ENCODE peak calls at places on chromosomes 13 and 19, in nine cellular contexts. E, J, Q, P, N, R, X, D and M are unnamed samples.

GRCh38 chr19:5343848-5344247 is 3.2 kb upstream of the PTPRS start:
- DNase-seq in X (no peak), E (no peak), D (no peak), N (no peak), R (no peak), P (no peak), Q (no peak), J (peak), M (no peak)

GRCh38 chr13:60090579-60090978 is 73.1 kb downstream of the DIAPH3 start:
- DNase-seq in P (no peak), D (no peak), N (no peak), X (no peak), E (no peak), R (no peak), Q (no peak), J (peak), M (no peak)

GRCh38 chr19:10712041-10712440 is 5.8 kb upstream of the DNM2 start:
- DNase-seq in N (no peak), J (no peak), P (no peak), R (no peak), E (peak), D (no peak), X (no peak), Q (no peak), M (no peak)

GRCh38 chr19:41495589-41495988 is 52.6 kb downstream of the ERICH4 start:
- DNase-seq in E (no peak), R (no peak), P (no peak), Q (no peak), D (no peak), X (no peak), N (no peak), J (no peak), M (no peak)

GRCh38 chr19:30744741-30745475 is 372.7 kb downstream of the ZNF536 start:
- DNase-seq in Q (no peak), E (no peak), P (no peak), R (no peak), D (no peak), N (no peak), X (no peak), J (no peak), M (no peak)

GRCh38 chr19:11505504-11506100 is at the start of gene ZNF653:
- DNase-seq in X (peak), N (peak), R (peak), E (peak), D (peak), P (peak), Q (peak), J (peak), M (peak)

GRCh38 chr19:15251010-15251748 is 18.9 kb upstream of the EPHX3 start:
- DNase-seq in N (no peak), X (no peak), D (no peak), Q (no peak), E (no peak), J (peak), R (no peak), P (no peak), M (no peak)

GRCh38 chr19:45954132-45954531 is 19.5 kb downstream of the NOVA2 start:
- DNase-seq in J (no peak), X (peak), N (no peak), P (peak), D (no peak), E (peak), R (no peak), Q (no peak), M (peak)

GRCh38 chr19:42193706-42194105 is 23.8 kb downstream of the DEDD2 start:
- DNase-seq in R (no peak), J (peak), N (no peak), X (no peak), P (no peak), D (no peak), E (no peak), Q (no peak), M (no peak)

GRCh38 chr19:49469828-49470614 is 4.0 kb upstream of the FLT3LG start:
- DNase-seq in J (no peak), E (no peak), N (peak), D (no peak), P (no peak), X (no peak), Q (no peak), R (no peak), M (no peak)

GRCh38 chr13:100588350-100589177 is at the start of gene GGACT:
- DNase-seq in R (peak), J (peak), N (peak), X (peak), D (peak), P (peak), E (peak), Q (no peak), M (peak)

GRCh38 chr13:40261361-40261760 is 405.1 kb downstream of the FOXO1 start:
- DNase-seq in X (no peak), P (no peak), Q (no peak), E (no peak), J (no peak), D (no peak), N (no peak), R (no peak), M (no peak)

GRCh38 chr19:58569943-58570670 is 3.0 kb downstream of the MZF1 start:
- DNase-seq in Q (no peak), X (no peak), J (no peak), P (no peak), E (peak), R (no peak), D (no peak), N (no peak), M (no peak)

GRCh38 chr13:91817250-91817649 is 418.8 kb downstream of the GPC5 start:
- DNase-seq in P (no peak), R (peak), X (no peak), Q (no peak), N (no peak), E (no peak), D (no peak), J (peak), M (no peak)

GRCh38 chr19:1847684-1848398 is 442 bp downstream of the REXO1 start:
- DNase-seq in P (peak), E (no peak), J (peak), R (no peak), Q (no peak), D (no peak), X (no peak), N (peak), M (peak)

GRCh38 chr13:26529441-26529840 is 28.0 kb upstream of the WASF3 start:
- DNase-seq in E (peak), R (no peak), J (peak), D (no peak), P (no peak), Q (peak), X (peak), N (no peak), M (peak)

GRCh38 chr19:7355151-7355845 is 6.6 kb downstream of the ARHGEF18 start:
- DNase-seq in D (no peak), J (peak), R (no peak), N (no peak), P (no peak), E (no peak), Q (no peak), X (no peak), M (no peak)

GRCh38 chr19:44856438-44857083 is 10.5 kb downstream of the NECTIN2 start:
- DNase-seq in D (no peak), X (no peak), J (no peak), N (no peak), P (no peak), Q (no peak), E (no peak), R (no peak), M (no peak)

GRCh38 chr13:29594710-29595379 is 643 bp downstream of the SLC7A1 start:
- DNase-seq in Q (no peak), P (peak), R (peak), X (peak), D (peak), J (peak), E (no peak), N (peak), M (peak)

GRCh38 chr19:36987091-36987490 is 71.0 kb downstream of the ZNF568 start:
- DNase-seq in D (no peak), Q (no peak), J (no peak), R (peak), N (no peak), X (no peak), P (no peak), E (no peak), M (no peak)

GRCh38 chr13:66154981-66155380 is 1075.2 kb downstream of the PCDH9 start:
- DNase-seq in Q (no peak), E (no peak), X (no peak), N (no peak), J (peak), P (no peak), D (no peak), R (no peak), M (no peak)

GRCh38 chr13:38888309-38888708 is 102.3 kb downstream of the STOML3 start:
- DNase-seq in E (no peak), N (no peak), R (no peak), J (no peak), Q (no peak), P (no peak), D (no peak), X (no peak), M (no peak)